ENCODE peak calls at places on chromosomes 11 and 22, in five cellular contexts. V is kidney, R is body of pancreas, N is lung, X is fibroblast of lung. L is an unnamed sample.

GRCh38 chr11:843818-844692 is 1.4 kb downstream of the TSPAN4 start:
- DNase-seq in N (peak; percentile 96), R (peak; percentile 91), V (peak; percentile 98), X (peak; percentile 93), L (peak; percentile 95)

GRCh38 chr11:106031210-106031845 is 9.3 kb upstream of the MSANTD4 start:
- DNase-seq in R (no peak), X (peak; percentile 18), N (no peak), V (no peak), L (peak; percentile 18)

GRCh38 chr22:25762147-25762546 is 20.2 kb downstream of the MYO18B start:
- DNase-seq in X (peak; percentile 34), N (no peak), V (no peak), R (no peak), L (peak; percentile 38)

GRCh38 chr11:106457727-106458126 is 380.3 kb downstream of the AASDHPPT start:
- DNase-seq in R (no peak), X (peak; percentile 85), V (no peak), N (no peak), L (no peak)

GRCh38 chr11:62804310-62805043 is 763 bp downstream of the NXF1 start:
- DNase-seq in N (no peak), R (no peak), V (peak; percentile 1), X (peak; percentile 54), L (peak; percentile 62)

GRCh38 chr22:49867303-49868250 is 13.9 kb downstream of the ZBED4 start:
- DNase-seq in N (no peak), X (no peak), V (no peak), R (no peak), L (no peak)

GRCh38 chr11:72525466-72525865 is 91.1 kb upstream of the CLPB start:
- DNase-seq in X (no peak), V (no peak), N (no peak), R (no peak), L (no peak)

GRCh38 chr22:50641696-50642607 is 14.0 kb upstream of the ARSA start:
- DNase-seq in N (no peak), V (no peak), R (no peak), X (peak; percentile 33), L (peak; percentile 73)

GRCh38 chr22:49703990-49704344 is 123.7 kb downstream of the BRD1 start:
- DNase-seq in V (no peak), R (no peak), N (no peak), X (no peak), L (no peak)

GRCh38 chr11:101470881-101471535 is 112.8 kb downstream of the TRPC6 start:
- DNase-seq in N (no peak), V (no peak), X (peak; percentile 29), R (no peak), L (peak; percentile 19)

GRCh38 chr11:19988598-19988997 is 171.7 kb downstream of the DBX1 start:
- DNase-seq in R (no peak), N (peak; percentile 76), V (peak; percentile 76), X (peak; percentile 97), L (peak; percentile 43)

GRCh38 chr11:77661670-77662069 is 24.1 kb upstream of the CLNS1A start:
- DNase-seq in N (no peak), X (no peak), R (no peak), V (no peak), L (no peak)

GRCh38 chr11:44874284-44874683 is 76.4 kb downstream of the TP53I11 start:
- DNase-seq in R (no peak), V (no peak), N (no peak), X (no peak), L (no peak)

GRCh38 chr11:86923993-86924766 is 31.0 kb downstream of the FZD4 start:
- DNase-seq in N (no peak), V (no peak), R (peak; percentile 32), X (peak; percentile 70), L (no peak)

GRCh38 chr11:30368394-30368793 is 45.5 kb downstream of the ARL14EP start:
- DNase-seq in N (no peak), X (no peak), R (no peak), V (no peak), L (no peak)

GRCh38 chr11:114015117-114015516 is 40.2 kb downstream of the HTR3A start:
- DNase-seq in N (no peak), R (no peak), X (no peak), V (no peak), L (no peak)

GRCh38 chr11:65615950-65616574 is 486 bp downstream of the PCNX3 start:
- DNase-seq in R (no peak), V (no peak), N (no peak), X (peak; percentile 15), L (peak; percentile 35)

GRCh38 chr11:78646564-78647185 is 72.0 kb upstream of the NARS2 start:
- DNase-seq in R (peak; percentile 71), X (peak; percentile 31), N (peak; percentile 65), V (no peak), L (peak; percentile 33)

GRCh38 chr11:47186937-47187681 is 875 bp upstream of the PACSIN3 start:
- DNase-seq in R (peak; percentile 78), V (no peak), N (no peak), X (peak; percentile 48), L (peak; percentile 68)

DNA sequence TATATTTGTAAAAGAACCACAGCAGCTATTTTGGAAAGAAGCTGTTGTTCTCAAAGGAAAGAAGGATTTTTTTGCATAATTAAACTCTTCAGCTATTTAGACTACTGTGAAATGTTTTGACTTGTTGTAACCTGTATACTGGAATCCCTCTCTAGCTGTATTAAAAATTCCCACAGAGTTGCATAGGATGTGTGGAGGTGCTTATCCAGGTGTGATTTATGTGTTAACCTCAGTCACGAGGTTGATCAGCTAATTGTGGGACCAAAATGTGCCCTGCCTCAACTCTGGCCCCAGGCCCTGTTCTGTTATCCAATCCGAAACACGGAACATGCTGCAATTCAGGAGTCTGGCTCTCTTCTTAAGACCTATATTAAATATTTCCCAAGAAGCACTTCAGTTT is 70.1 kb downstream of the LIF start:
- DNase-seq in X (no peak), V (no peak), N (no peak), R (no peak), L (no peak)
- TF ChIP-seq CTCF in X (no peak), V (no peak), N (no peak), R (no peak), L (no peak)

GRCh38 chr11:110430267-110431211 is 791 bp downstream of the FDX1 start:
- DNase-seq in R (peak; percentile 52), N (peak; percentile 38), X (peak; percentile 36), V (no peak), L (peak; percentile 40)
- TF ChIP-seq CTCF in R (no peak), N (no peak), X (no peak), V (no peak), L (no peak)

GRCh38 chr22:21980547-21980946 is 2.0 kb downstream of the TOP3B start:
- DNase-seq in V (peak; percentile 11), N (no peak), R (no peak), X (no peak), L (no peak)

GRCh38 chr22:21981874-21982273 is 713 bp downstream of the TOP3B start:
- DNase-seq in V (no peak), N (no peak), X (no peak), R (no peak), L (no peak)

GRCh38 chr22:21982338-21982965 is at the start of gene TOP3B:
- DNase-seq in N (peak; percentile 86), R (peak; percentile 82), V (peak; percentile 94), X (peak; percentile 76), L (peak; percentile 76)

GRCh38 chr22:21985214-21985613 is 2.6 kb upstream of the TOP3B start:
- DNase-seq in N (no peak), X (no peak), V (peak; percentile 52), R (no peak), L (no peak)

GRCh38 chr22:21984793-21985192 is 2.2 kb upstream of the TOP3B start:
- DNase-seq in X (no peak), V (peak; percentile 29), N (no peak), R (no peak), L (peak; percentile 11)
- TF ChIP-seq CTCF in X (peak; percentile 50), V (peak; percentile 2), N (no peak), R (no peak), L (peak; percentile 42)

DNA sequence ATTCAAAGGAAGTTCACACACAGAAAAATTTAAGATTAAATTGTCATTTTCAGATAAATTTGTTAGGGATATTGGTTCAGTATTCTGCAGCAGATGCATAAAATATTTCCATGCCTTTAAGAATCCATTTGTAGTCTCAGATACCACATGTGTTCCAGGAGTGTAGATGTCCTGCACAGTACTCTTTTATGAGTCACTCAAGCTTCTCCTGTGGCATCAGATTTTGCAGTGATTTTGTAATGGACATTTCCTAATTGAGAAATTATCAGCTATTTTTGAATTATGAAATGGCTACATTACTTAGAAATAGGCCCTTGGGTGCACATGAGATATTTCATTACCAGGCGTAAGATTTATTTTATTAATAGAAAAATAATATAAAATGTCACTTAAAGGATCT is 18.9 kb downstream of the MMP3 start:
- DNase-seq in N (no peak), X (no peak), V (no peak), R (no peak), L (no peak)
- TF ChIP-seq CTCF in N (no peak), X (no peak), V (no peak), R (no peak), L (no peak)

GRCh38 chr11:66867425-66868040 is 10.7 kb downstream of the LRFN4 start:
- DNase-seq in N (no peak), V (no peak), X (no peak), R (no peak), L (no peak)
- TF ChIP-seq CTCF in N (no peak), V (no peak), X (no peak), R (no peak), L (no peak)

GRCh38 chr11:36070215-36070976 is 126.5 kb downstream of the LDLRAD3 start:
- DNase-seq in X (no peak), V (no peak), R (no peak), N (no peak), L (no peak)
- TF ChIP-seq CTCF in X (no peak), V (no peak), R (no peak), N (no peak), L (no peak)

GRCh38 chr11:67691149-67691548 is 16.7 kb upstream of the ALDH3B2 start:
- DNase-seq in X (no peak), R (no peak), N (no peak), V (no peak), L (peak; percentile 4)
- TF ChIP-seq CTCF in X (peak; percentile 36), R (no peak), N (no peak), V (peak; percentile 20), L (peak; percentile 28)